ENCODE peak calls at places on chromosome X, in ten cellular contexts. Q is mucosa of descending colon, I is cardiac muscle cell, G is HepG2, Z is fibroblast of pulmonary artery, S is coronary artery, E is colonic mucosa, C is astrocyte of the spinal cord, O is lower lobe of right lung, L is fibroblast of the aortic adventitia. X is an unnamed sample.

GRCh38 chrX:148609766-148610698 is 109.6 kb downstream of the AFF2 start:
- DNase-seq in Q (no peak), I (peak), G (no peak), Z (no peak), S (no peak), E (no peak), C (no peak), O (no peak), L (peak), X (no peak)

GRCh38 chrX:72713130-72713529 is 976 bp downstream of the PHKA1 start:
- DNase-seq in Q (no peak), I (no peak), G (no peak), Z (no peak), S (no peak), E (no peak), C (peak), O (no peak), L (peak), X (no peak)

GRCh38 chrX:10350991-10351390 is 194.2 kb downstream of the CLCN4 start:
- DNase-seq in Q (no peak), I (no peak), G (no peak), Z (no peak), S (no peak), E (no peak), C (peak), O (no peak), L (peak), X (no peak)

GRCh38 chrX:9467181-9467580 is 2.3 kb downstream of the TBL1X start:
- DNase-seq in Q (no peak), I (no peak), G (no peak), Z (no peak), S (no peak), E (no peak), C (no peak), O (no peak), L (no peak), X (no peak)

GRCh38 chrX:51332188-51332942 is at the start of gene NUDT10:
- DNase-seq in Q (peak), I (peak), G (no peak), Z (peak), S (peak), E (peak), C (peak), O (peak), L (peak), X (peak)

GRCh38 chrX:48083212-48083611 is 11.8 kb upstream of the ZNF630 start:
- DNase-seq in Q (no peak), I (peak), G (peak), Z (peak), S (no peak), E (peak), C (peak), O (no peak), L (peak), X (peak)

GRCh38 chrX:66110112-66110511 is 53.9 kb upstream of the HEPH start:
- DNase-seq in Q (no peak), I (peak), G (no peak), Z (peak), S (no peak), E (peak), C (no peak), O (no peak), L (peak), X (peak)

GRCh38 chrX:125998432-125998831 is 167.7 kb downstream of the DCAF12L2 start:
- DNase-seq in Q (no peak), I (peak), G (no peak), Z (no peak), S (no peak), E (no peak), C (no peak), O (no peak), L (no peak), X (peak)

DNA sequence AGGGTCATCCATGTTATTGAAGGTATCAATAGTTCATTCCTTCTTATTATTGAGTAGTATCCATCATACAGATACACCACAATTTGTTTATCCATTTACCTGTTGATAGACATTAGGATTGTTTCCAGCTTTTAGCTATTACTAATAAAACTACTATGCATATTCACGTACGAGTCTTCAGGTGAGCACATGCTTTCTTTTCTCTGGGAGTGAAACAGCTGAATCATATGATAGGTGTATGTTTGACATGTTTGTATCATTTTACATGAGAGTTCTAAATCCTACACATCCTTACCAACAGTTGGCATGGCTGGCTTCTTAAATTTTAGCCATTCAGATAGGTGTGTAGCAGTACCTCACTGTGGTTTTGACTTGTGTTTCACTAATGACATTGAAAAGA is 556.6 kb upstream of the DIPK2B start:
- DNase-seq in Q (no peak), I (no peak), G (no peak), Z (no peak), S (no peak), E (no peak), C (no peak), O (no peak), L (no peak), X (no peak)
- H3K4me3 ChIP-seq in Q (no peak), I (no peak), G (no peak), Z (no peak), S (no peak), E (no peak), C (no peak), O (no peak), L (no peak), X (no peak)

GRCh38 chrX:53088136-53088974 is 5.6 kb upstream of the KANTR start:
- DNase-seq in Q (peak), I (peak), G (no peak), Z (peak), S (peak), E (peak), C (peak), O (peak), L (peak), X (no peak)

GRCh38 chrX:53087378-53087777 is 5.2 kb downstream of the TSPYL2 start:
- DNase-seq in Q (no peak), I (no peak), G (no peak), Z (no peak), S (no peak), E (no peak), C (no peak), O (no peak), L (no peak), X (no peak)

GRCh38 chrX:53091354-53091753 is 2.6 kb upstream of the KANTR start:
- DNase-seq in Q (no peak), I (no peak), G (no peak), Z (no peak), S (no peak), E (no peak), C (no peak), O (peak), L (no peak), X (no peak)

GRCh38 chrX:53086464-53086863 is 4.3 kb downstream of the TSPYL2 start:
- DNase-seq in Q (no peak), I (no peak), G (no peak), Z (peak), S (peak), E (no peak), C (no peak), O (peak), L (no peak), X (no peak)

DNA sequence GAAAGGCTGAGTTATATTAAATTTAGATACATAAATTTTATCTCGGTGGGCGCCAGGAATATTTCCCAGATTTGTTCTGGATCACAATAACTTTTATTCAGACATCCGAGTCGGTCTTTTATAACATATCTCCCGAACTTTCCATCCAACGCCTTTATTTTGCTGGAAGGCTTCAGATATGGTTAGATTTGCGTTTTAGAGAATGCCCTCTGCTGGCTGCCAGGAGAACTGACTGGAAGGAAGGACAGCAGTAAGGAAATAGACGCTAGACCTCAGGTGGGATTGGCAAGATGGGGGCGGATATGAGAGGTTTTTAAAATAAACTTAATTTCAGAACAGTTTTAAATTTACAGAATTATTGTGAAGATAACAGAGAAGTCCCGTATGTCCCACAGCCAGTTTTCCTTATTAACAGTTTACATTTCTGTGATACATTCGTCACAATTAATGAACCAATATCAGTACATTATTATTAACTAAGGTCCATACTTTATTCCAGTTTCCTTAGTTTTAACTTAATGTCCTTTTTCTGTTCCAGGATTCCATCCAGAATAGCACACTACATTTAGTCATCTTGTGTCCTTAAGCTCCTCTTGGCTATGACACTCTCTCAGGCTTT is 4.6 kb upstream of the KANTR start:
- DNase-seq in Q (no peak), I (peak), G (no peak), Z (peak), S (no peak), E (peak), C (peak), O (peak), L (peak), X (peak)
- H3K4me3 ChIP-seq in Q (no peak), I (peak), G (no peak), Z (peak), S (peak), E (peak), C (peak), O (peak), L (peak), X (no peak)

DNA sequence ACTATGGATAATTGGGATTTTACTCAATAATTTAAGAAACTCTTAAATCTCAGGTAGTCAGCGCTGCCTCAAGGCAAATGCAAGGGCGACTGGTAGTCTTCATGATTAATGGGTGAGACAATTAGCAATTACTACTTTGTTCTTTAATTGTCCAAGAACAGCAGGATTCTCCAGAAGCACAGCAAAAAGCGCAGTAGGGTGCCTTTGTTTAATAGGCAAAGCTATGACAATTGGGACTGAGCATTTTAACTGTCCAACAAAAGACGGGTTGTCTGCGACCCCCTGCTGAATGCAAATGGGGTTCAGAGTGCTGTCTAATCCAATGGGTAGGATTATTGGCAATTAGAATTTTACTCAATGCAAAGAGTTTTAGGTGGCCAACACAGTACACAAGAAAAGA is 286.1 kb downstream of the CHIC1 start:
- DNase-seq in Q (no peak), I (no peak), G (no peak), Z (no peak), S (no peak), E (no peak), C (no peak), O (no peak), L (no peak), X (peak)
- H3K4me3 ChIP-seq in Q (no peak), I (no peak), G (no peak), Z (no peak), S (peak), E (peak), C (peak), O (no peak), L (peak), X (no peak)

GRCh38 chrX:117092641-117093040 is 629.9 kb upstream of the CT83 start:
- DNase-seq in Q (no peak), I (no peak), G (no peak), Z (no peak), S (no peak), E (no peak), C (no peak), O (no peak), L (no peak), X (no peak)

GRCh38 chrX:117093319-117093718 is 630.5 kb upstream of the CT83 start:
- DNase-seq in Q (no peak), I (no peak), G (no peak), Z (no peak), S (no peak), E (no peak), C (no peak), O (no peak), L (no peak), X (no peak)

GRCh38 chrX:117094149-117094548 is 631.4 kb upstream of the CT83 start:
- DNase-seq in Q (no peak), I (no peak), G (no peak), Z (no peak), S (no peak), E (no peak), C (no peak), O (no peak), L (no peak), X (no peak)

GRCh38 chrX:117096528-117096927 is 633.8 kb upstream of the CT83 start:
- DNase-seq in Q (no peak), I (no peak), G (no peak), Z (no peak), S (no peak), E (no peak), C (no peak), O (no peak), L (no peak), X (no peak)

GRCh38 chrX:117095393-117095792 is 632.6 kb upstream of the CT83 start:
- DNase-seq in Q (no peak), I (no peak), G (no peak), Z (no peak), S (no peak), E (no peak), C (no peak), O (no peak), L (no peak), X (no peak)
- H3K4me3 ChIP-seq in Q (no peak), I (no peak), G (no peak), Z (no peak), S (no peak), E (no peak), C (no peak), O (no peak), L (no peak), X (no peak)

DNA sequence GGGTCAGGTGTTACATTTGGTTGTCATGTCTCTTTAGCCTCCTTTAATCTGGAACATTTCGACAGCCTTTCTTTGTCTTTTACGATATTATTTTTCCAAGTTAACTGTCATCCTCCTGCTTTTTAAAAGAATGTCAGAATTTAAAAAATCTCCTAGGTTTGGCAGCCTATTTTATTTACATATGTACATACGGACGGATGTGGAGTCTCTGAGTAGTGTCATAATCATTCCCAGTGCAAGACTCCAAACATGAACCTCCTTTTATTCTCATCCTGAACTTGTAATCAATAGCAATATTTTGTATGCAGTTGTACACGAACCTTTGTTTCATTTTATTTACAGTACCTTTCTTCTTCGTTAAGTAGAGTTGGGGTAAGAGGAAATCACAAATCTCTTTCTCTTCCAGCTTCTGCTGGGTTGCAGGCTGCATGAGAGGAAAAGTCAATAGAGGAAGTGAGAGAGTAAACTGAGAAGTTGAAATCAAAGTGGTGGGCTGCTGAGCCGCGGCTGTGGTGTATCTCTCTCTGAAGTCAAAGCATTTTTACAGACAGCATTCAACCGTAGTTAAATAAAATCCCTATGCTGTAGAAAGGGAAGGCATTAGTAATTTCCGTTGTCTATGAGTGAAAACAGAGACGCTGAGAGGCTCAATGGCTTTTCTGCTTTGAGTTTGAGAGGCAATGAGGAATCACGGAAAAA is 53.9 kb upstream of the RPS6KA3 start:
- DNase-seq in Q (no peak), I (no peak), G (peak), Z (no peak), S (no peak), E (no peak), C (no peak), O (peak), L (no peak), X (no peak)
- H3K4me3 ChIP-seq in Q (no peak), I (no peak), G (no peak), Z (no peak), S (no peak), E (no peak), C (no peak), O (no peak), L (no peak), X (no peak)

GRCh38 chrX:116276191-116276700 is 105.7 kb downstream of the AGTR2 start:
- DNase-seq in Q (no peak), I (no peak), G (no peak), Z (no peak), S (no peak), E (no peak), C (peak), O (no peak), L (no peak), X (no peak)
- H3K4me3 ChIP-seq in Q (no peak), I (no peak), G (no peak), Z (no peak), S (no peak), E (no peak), C (no peak), O (no peak), L (no peak), X (no peak)

DNA sequence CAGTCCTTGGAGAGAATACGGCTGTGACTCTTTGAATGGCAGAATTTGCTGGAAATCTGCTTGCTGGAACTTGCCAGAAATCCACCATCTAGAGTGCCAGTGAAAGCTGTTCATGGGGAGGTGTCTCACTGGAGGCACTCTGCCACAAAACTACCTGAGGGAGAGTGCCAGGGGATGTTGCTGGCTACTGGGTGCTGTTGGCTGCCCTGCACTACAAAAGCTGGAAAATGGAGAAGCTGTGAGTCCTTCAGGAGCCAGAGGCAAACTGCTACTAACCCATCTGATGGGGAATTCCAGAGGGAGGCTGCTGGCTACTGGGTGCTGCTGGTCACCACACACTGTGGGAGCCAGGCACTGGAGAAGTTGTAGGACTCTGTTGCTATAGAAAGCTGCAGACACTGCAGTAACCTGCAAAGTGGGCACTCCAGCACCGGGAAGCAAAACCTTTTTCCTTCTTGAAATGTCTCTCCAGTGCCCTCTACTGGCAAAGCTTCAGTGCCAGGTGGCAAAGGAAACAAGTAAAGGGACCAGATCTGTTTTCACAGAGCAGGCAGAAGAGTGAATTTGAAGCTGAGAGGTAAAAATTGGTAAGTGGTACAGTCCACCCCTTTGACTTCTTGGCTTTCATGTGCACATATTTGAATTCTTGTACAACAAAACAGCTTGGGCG is 47.8 kb upstream of the HSD17B10 start:
- DNase-seq in Q (no peak), I (peak), G (peak), Z (peak), S (no peak), E (peak), C (peak), O (peak), L (peak), X (peak)
- H3K4me3 ChIP-seq in Q (no peak), I (no peak), G (no peak), Z (no peak), S (no peak), E (no peak), C (no peak), O (no peak), L (no peak), X (no peak)

DNA sequence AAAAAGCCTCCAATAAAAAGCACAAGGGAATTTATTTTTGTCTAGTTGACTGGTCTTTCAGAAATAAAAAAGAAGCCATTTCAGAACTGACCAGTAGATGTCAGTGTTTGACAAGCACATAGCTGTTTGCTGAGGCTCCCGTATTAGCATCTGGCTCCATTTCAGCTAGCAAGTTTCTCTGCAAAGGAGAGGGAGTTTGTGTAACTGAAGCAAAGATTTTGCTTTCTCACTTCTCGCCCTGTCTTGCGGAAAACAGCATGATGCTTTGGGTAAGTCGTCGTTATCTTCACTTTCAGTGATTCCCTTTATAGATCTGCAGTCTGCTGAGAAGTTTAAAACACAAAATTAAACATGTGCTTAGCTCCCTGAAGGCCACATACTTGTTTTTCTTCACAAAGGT is 85.5 kb downstream of the CT47B1 start:
- DNase-seq in Q (no peak), I (peak), G (peak), Z (peak), S (no peak), E (peak), C (peak), O (no peak), L (peak), X (peak)
- H3K4me3 ChIP-seq in Q (no peak), I (no peak), G (no peak), Z (no peak), S (no peak), E (no peak), C (no peak), O (no peak), L (no peak), X (no peak)

GRCh38 chrX:78945186-78945912 is at the start of gene P2RY10:
- DNase-seq in Q (no peak), I (no peak), G (no peak), Z (no peak), S (no peak), E (no peak), C (no peak), O (no peak), L (no peak), X (no peak)
- H3K4me3 ChIP-seq in Q (no peak), I (no peak), G (no peak), Z (no peak), S (no peak), E (no peak), C (no peak), O (peak), L (no peak), X (no peak)